ENCODE peak calls at places on chromosomes 7 and 10, in seven cellular contexts. A is H9, F is NCI-H1092 treated with DMSO at 0.1 percent for 48 hours, L is hippocampal formation, H is mammary epithelial cell, D is mesendoderm, Q is neural crest cell. O is an unnamed sample.
A peak's percentile ranks its signal among the peaks of the same experiment; 100 is the strongest.

GRCh38 chr7:1716263-1717094 is 46.4 kb downstream of the ELFN1 start:
- DNase-seq in A (no peak), F (no peak), L (no peak), H (peak; percentile 3), D (no peak), Q (no peak), O (no peak)

GRCh38 chr7:30906520-30907240 is 5.0 kb upstream of the AQP1 start:
- DNase-seq in A (no peak), F (no peak), L (no peak), H (no peak), D (no peak), Q (no peak), O (no peak)

GRCh38 chr10:104123397-104123796 is 1.4 kb downstream of the SFR1 start:
- DNase-seq in A (no peak), F (no peak), L (no peak), H (peak; percentile 20), D (peak; percentile 6), Q (no peak), O (peak; percentile 57)

GRCh38 chr7:25846722-25847121 is 305.3 kb upstream of the NFE2L3 start:
- DNase-seq in A (no peak), F (peak; percentile 83), L (no peak), H (peak; percentile 28), D (no peak), Q (no peak), O (no peak)

GRCh38 chr10:129881641-129882040 is 82.4 kb downstream of the EBF3 start:
- DNase-seq in A (no peak), F (no peak), L (no peak), H (no peak), D (no peak), Q (no peak), O (no peak)

GRCh38 chr7:152351168-152351567 is 84.6 kb downstream of the KMT2C start:
- DNase-seq in A (no peak), F (no peak), L (no peak), H (no peak), D (no peak), Q (no peak), O (no peak)

GRCh38 chr7:92020636-92021035 is 80.0 kb downstream of the AKAP9 start:
- DNase-seq in A (no peak), F (no peak), L (no peak), H (peak; percentile 7), D (no peak), Q (no peak), O (no peak)

GRCh38 chr7:5425507-5426225 is 2.0 kb upstream of the TNRC18 start:
- DNase-seq in A (peak; percentile 75), F (peak; percentile 95), L (peak; percentile 79), H (peak; percentile 77), D (peak; percentile 97), Q (peak; percentile 61), O (no peak)

GRCh38 chr10:123140164-123140982 is 4.6 kb downstream of the HMX3 start:
- DNase-seq in A (no peak), F (no peak), L (no peak), H (no peak), D (peak; percentile 37), Q (no peak), O (no peak)

GRCh38 chr10:110007171-110007700 is 548 bp upstream of the ADD3 start:
- DNase-seq in A (no peak), F (no peak), L (no peak), H (no peak), D (peak; percentile 47), Q (no peak), O (no peak)

GRCh38 chr7:41244246-41244645 is 458.6 kb downstream of the INHBA start:
- DNase-seq in A (no peak), F (no peak), L (no peak), H (no peak), D (peak; percentile 27), Q (no peak), O (no peak)

GRCh38 chr10:95440756-95441546 is 120.2 kb downstream of the SORBS1 start:
- DNase-seq in A (no peak), F (peak; percentile 2), L (no peak), H (no peak), D (no peak), Q (no peak), O (no peak)

GRCh38 chr10:11748866-11749265 is 6.7 kb downstream of the ECHDC3 start:
- DNase-seq in A (no peak), F (no peak), L (no peak), H (no peak), D (no peak), Q (no peak), O (no peak)

GRCh38 chr7:47453093-47454056 is 128.5 kb downstream of the TNS3 start:
- DNase-seq in A (no peak), F (peak; percentile 66), L (no peak), H (peak; percentile 69), D (peak; percentile 16), Q (no peak), O (no peak)

GRCh38 chr7:24665564-24666294 is 91.5 kb downstream of the GSDME start:
- DNase-seq in A (peak; percentile 37), F (peak; percentile 57), L (peak; percentile 3), H (peak; percentile 23), D (peak; percentile 60), Q (peak; percentile 48), O (peak; percentile 85)

GRCh38 chr7:99469381-99470065 is 3.2 kb upstream of the ZNF789 start:
- DNase-seq in A (no peak), F (no peak), L (no peak), H (no peak), D (peak; percentile 45), Q (no peak), O (no peak)

GRCh38 chr7:125257617-125258016 is 328.0 kb upstream of the POT1 start:
- DNase-seq in A (no peak), F (no peak), L (no peak), H (no peak), D (peak; percentile 85), Q (no peak), O (no peak)

GRCh38 chr10:101545898-101546297 is 42.2 kb downstream of the POLL start:
- DNase-seq in A (no peak), F (no peak), L (no peak), H (no peak), D (no peak), Q (no peak), O (peak; percentile 28)

GRCh38 chr10:17200035-17200884 is 1.2 kb downstream of the TRDMT1 start:
- DNase-seq in A (no peak), F (no peak), L (no peak), H (no peak), D (no peak), Q (no peak), O (peak; percentile 38)

GRCh38 chr7:130921391-130922180 is 187.6 kb upstream of the KLF14 start:
- DNase-seq in A (no peak), F (peak; percentile 83), L (peak; percentile 68), H (no peak), D (no peak), Q (peak; percentile 23), O (no peak)

GRCh38 chr10:87864497-87865059 is 1.2 kb downstream of the PTEN start:
- DNase-seq in A (no peak), F (peak; percentile 22), L (no peak), H (peak; percentile 43), D (peak; percentile 26), Q (no peak), O (peak; percentile 61)

GRCh38 chr10:3784510-3785250 is at the start of gene KLF6:
- DNase-seq in A (no peak), F (peak; percentile 41), L (no peak), H (no peak), D (peak; percentile 44), Q (peak; percentile 39), O (peak; percentile 52)

GRCh38 chr10:125018576-125019143 is 76.7 kb downstream of the ZRANB1 start:
- DNase-seq in A (no peak), F (no peak), L (no peak), H (no peak), D (no peak), Q (no peak), O (no peak)

GRCh38 chr7:84372712-84373111 is 178.1 kb upstream of the SEMA3A start:
- DNase-seq in A (no peak), F (no peak), L (no peak), H (no peak), D (no peak), Q (no peak), O (no peak)

GRCh38 chr7:151016942-151017341 is 7.4 kb downstream of the ATG9B start:
- DNase-seq in A (no peak), F (no peak), L (no peak), H (no peak), D (no peak), Q (no peak), O (no peak)

GRCh38 chr7:159067870-159068787 is 76.5 kb downstream of the VIPR2 start:
- DNase-seq in A (no peak), F (no peak), L (peak; percentile 24), H (no peak), D (no peak), Q (no peak), O (no peak)

GRCh38 chr7:127949670-127950069 is 81.6 kb downstream of the LRRC4 start:
- DNase-seq in A (no peak), F (no peak), L (no peak), H (no peak), D (peak; percentile 29), Q (no peak), O (no peak)

GRCh38 chr7:124723012-124723411 is 42.6 kb downstream of the GPR37 start:
- DNase-seq in A (no peak), F (no peak), L (no peak), H (peak; percentile 72), D (peak; percentile 85), Q (no peak), O (no peak)

GRCh38 chr7:77316219-77316978 is 99.8 kb downstream of the GSAP start:
- DNase-seq in A (no peak), F (no peak), L (no peak), H (no peak), D (no peak), Q (no peak), O (no peak)

GRCh38 chr7:88661921-88662320 is 97.6 kb upstream of the ZNF804B start:
- DNase-seq in A (no peak), F (no peak), L (no peak), H (no peak), D (no peak), Q (no peak), O (no peak)

GRCh38 chr7:10662491-10662890 is 311.2 kb upstream of the PHF14 start:
- DNase-seq in A (no peak), F (peak; percentile 9), L (no peak), H (no peak), D (no peak), Q (no peak), O (no peak)

GRCh38 chr7:2016761-2017482 is 215.8 kb downstream of the MAD1L1 start:
- DNase-seq in A (no peak), F (no peak), L (no peak), H (no peak), D (no peak), Q (no peak), O (no peak)

GRCh38 chr7:32461484-32461883 is 28.7 kb downstream of the LSM5 start:
- DNase-seq in A (no peak), F (no peak), L (no peak), H (no peak), D (no peak), Q (no peak), O (no peak)

GRCh38 chr10:133281628-133282372 is 5.1 kb upstream of the ADAM8 start:
- DNase-seq in A (no peak), F (no peak), L (no peak), H (no peak), D (no peak), Q (no peak), O (no peak)

GRCh38 chr7:44257618-44258422 is 57.0 kb downstream of the YKT6 start:
- DNase-seq in A (no peak), F (no peak), L (no peak), H (peak; percentile 66), D (peak; percentile 52), Q (peak; percentile 60), O (peak; percentile 65)